ENCODE peak calls at places on chromosomes 13 and 19, in seven cellular contexts. E is H9, C is gastrocnemius medialis, G is mucosa of descending colon, M is GM20000, V is A549, N is cardiac muscle cell. X is an unnamed sample.

GRCh38 chr19:1264801-1265610 is 4.1 kb upstream of the CIRBP start:
- DNase-seq in E (peak; percentile 91), C (peak; percentile 77), G (peak; percentile 78), M (no peak), V (peak; percentile 59), N (peak; percentile 64), X (peak; percentile 63)

GRCh38 chr13:98489446-98490194 is 87.3 kb downstream of the STK24 start:
- DNase-seq in E (no peak), C (no peak), G (no peak), M (no peak), V (no peak), N (no peak), X (no peak)

GRCh38 chr19:37899453-37899852 is 6.9 kb downstream of the WDR87 start:
- DNase-seq in E (no peak), C (no peak), G (no peak), M (no peak), V (no peak), N (no peak), X (no peak)

GRCh38 chr19:46813570-46814358 is 25.4 kb upstream of the SLC1A5 start:
- DNase-seq in E (no peak), C (peak; percentile 33), G (peak; percentile 75), M (no peak), V (peak; percentile 47), N (no peak), X (no peak)

GRCh38 chr13:38590796-38591507 is 95.9 kb upstream of the FREM2 start:
- DNase-seq in E (no peak), C (no peak), G (no peak), M (no peak), V (no peak), N (peak; percentile 35), X (no peak)

GRCh38 chr13:30755678-30756077 is 20.3 kb downstream of the ALOX5AP start:
- DNase-seq in E (no peak), C (no peak), G (no peak), M (no peak), V (no peak), N (no peak), X (no peak)

GRCh38 chr13:51584731-51585191 is 499 bp downstream of the WDFY2 start:
- DNase-seq in E (peak; percentile 76), C (no peak), G (peak; percentile 76), M (peak; percentile 70), V (peak; percentile 17), N (peak; percentile 66), X (peak; percentile 66)

GRCh38 chr13:25575562-25575961 is 203.8 kb downstream of the ATP8A2 start:
- DNase-seq in E (no peak), C (no peak), G (no peak), M (no peak), V (no peak), N (no peak), X (no peak)

GRCh38 chr19:15015946-15016542 is 33.2 kb upstream of the CASP14 start:
- DNase-seq in E (peak; percentile 51), C (no peak), G (no peak), M (peak; percentile 53), V (no peak), N (peak; percentile 43), X (no peak)

GRCh38 chr13:36275190-36276002 is 22.2 kb downstream of the CCDC169 start:
- DNase-seq in E (no peak), C (no peak), G (no peak), M (no peak), V (peak; percentile 3), N (peak; percentile 71), X (peak; percentile 22)

GRCh38 chr19:46373573-46374359 is 26.9 kb downstream of the PPP5C start:
- DNase-seq in E (peak; percentile 89), C (peak; percentile 61), G (peak; percentile 96), M (no peak), V (peak; percentile 88), N (no peak), X (no peak)

GRCh38 chr13:81639984-81640582 is 1299.2 kb upstream of the SPRY2 start:
- DNase-seq in E (no peak), C (no peak), G (no peak), M (no peak), V (no peak), N (no peak), X (no peak)

GRCh38 chr19:33796164-33797100 is at the start of gene KCTD15:
- DNase-seq in E (peak; percentile 47), C (no peak), G (peak; percentile 72), M (no peak), V (no peak), N (peak; percentile 74), X (no peak)

GRCh38 chr13:35554972-35555623 is 78.6 kb upstream of the MAB21L1 start:
- DNase-seq in E (no peak), C (no peak), G (no peak), M (no peak), V (no peak), N (no peak), X (no peak)

GRCh38 chr19:34254552-34255432 is at the start of gene GARRE1:
- DNase-seq in E (peak; percentile 41), C (no peak), G (peak; percentile 64), M (peak; percentile 95), V (peak; percentile 96), N (peak; percentile 70), X (peak; percentile 79)

GRCh38 chr13:48818495-48818961 is 157.2 kb upstream of the FNDC3A start:
- DNase-seq in E (no peak), C (no peak), G (no peak), M (no peak), V (no peak), N (no peak), X (no peak)

GRCh38 chr19:732325-733069 is 18.4 kb upstream of the MISP start:
- DNase-seq in E (no peak), C (no peak), G (no peak), M (no peak), V (no peak), N (no peak), X (no peak)

GRCh38 chr13:102510072-102510471 is 86.7 kb upstream of the TPP2 start:
- DNase-seq in E (no peak), C (no peak), G (no peak), M (no peak), V (no peak), N (no peak), X (no peak)

GRCh38 chr19:1725100-1726064 is 27.9 kb upstream of the ONECUT3 start:
- DNase-seq in E (peak; percentile 88), C (no peak), G (peak; percentile 49), M (peak; percentile 95), V (peak; percentile 85), N (peak; percentile 83), X (peak; percentile 89)

GRCh38 chr13:97295279-97296182 is 73.4 kb downstream of the MBNL2 start:
- DNase-seq in E (no peak), C (no peak), G (no peak), M (no peak), V (peak; percentile 29), N (no peak), X (no peak)

DNA sequence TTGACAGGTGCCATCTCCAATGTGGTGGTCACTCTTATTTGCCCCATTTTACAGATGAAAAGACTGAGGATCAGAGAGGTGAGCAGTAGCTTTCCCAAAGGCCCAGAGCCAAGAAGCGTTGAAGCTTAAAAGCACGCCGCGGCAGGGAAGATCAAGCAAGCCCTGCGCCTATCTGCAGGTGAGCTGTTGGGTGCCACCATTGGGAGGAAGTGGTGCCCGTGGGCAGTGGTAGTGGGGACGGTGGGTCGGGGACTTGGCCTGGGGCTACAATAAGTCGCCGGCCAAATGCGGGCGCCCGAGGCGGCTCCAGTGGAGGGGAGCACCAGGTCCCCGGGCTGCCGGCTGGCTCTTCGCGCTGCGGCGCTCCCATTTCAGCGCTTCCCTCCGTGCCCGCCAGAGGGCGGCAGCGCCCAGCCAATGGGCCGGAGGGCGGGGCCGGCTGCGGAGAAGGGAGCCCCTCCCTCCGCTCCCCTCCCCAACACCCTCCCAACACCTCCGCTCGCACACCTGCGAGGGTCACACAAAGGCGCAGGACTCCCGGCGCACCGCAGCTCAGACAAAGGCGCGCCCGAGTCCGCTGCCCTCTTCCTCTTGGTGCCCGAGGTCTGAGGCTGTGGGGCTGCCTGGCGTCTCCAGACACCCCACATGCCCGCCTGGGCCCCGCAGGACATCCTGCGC is 744 bp upstream of the POU2F2 start:
- DNase-seq in E (peak; percentile 90), C (peak; percentile 22), G (peak; percentile 89), M (peak; percentile 89), V (peak; percentile 95), N (peak; percentile 70), X (peak; percentile 92)
- TF ChIP-seq CTCF in E (peak; percentile 99), C (peak; percentile 93), G (peak; percentile 91), M (peak; percentile 93), V (peak; percentile 100), N (peak; percentile 86), X (peak; percentile 97)

DNA sequence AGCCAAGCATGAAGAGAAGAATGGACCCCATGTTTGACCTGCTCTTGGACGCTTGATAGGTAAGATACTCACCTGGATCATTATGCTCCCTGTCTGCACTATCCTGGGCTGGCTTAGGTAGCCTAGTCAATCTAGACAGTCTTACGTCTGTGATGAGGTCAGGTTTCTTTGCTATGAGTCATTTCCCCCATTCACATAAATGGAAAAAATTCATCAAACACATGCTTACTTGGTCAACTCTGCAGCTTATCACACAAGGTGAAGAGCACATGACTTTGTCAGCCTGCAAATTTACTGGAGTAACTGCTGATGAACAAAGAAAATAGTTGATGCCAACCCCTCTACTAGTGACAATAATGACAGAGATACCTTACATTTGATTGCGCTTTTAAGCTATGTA is 170.0 kb downstream of the NUFIP1 start:
- DNase-seq in E (no peak), C (no peak), G (no peak), M (no peak), V (peak; percentile 58), N (no peak), X (peak; percentile 41)
- TF ChIP-seq CTCF in E (no peak), C (no peak), G (no peak), M (no peak), V (no peak), N (no peak), X (no peak)

DNA sequence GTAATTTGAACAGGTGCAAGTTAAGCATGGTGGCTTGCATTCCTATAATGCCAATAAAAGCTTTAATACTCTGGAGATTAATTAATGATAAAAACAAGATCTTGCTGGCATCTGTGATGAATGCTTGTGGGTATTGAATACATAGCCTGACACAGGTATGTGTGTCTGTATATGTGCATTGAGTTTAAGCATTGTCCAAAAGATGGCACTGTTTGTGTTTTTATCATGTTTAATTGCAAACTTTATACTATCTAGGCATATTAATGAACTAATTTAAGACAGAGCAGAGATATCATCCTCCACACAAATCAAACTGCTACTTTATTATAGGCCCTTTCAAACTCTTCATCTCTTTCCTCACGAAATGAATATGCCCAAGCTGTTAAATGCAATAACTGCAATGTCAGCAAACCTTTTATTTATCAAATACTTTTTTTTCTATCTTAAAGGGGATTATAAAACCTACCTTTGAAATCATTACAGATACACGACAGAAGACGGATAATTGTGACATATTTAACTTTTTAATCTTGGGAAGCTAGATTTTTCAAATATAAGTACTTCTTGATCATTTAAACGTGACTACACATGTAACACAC is 86.5 kb downstream of the TNFSF11 start:
- DNase-seq in E (no peak), C (no peak), G (no peak), M (no peak), V (no peak), N (no peak), X (no peak)
- TF ChIP-seq CTCF in E (no peak), C (no peak), G (no peak), M (no peak), V (peak; percentile 47), N (peak; percentile 34), X (no peak)

DNA sequence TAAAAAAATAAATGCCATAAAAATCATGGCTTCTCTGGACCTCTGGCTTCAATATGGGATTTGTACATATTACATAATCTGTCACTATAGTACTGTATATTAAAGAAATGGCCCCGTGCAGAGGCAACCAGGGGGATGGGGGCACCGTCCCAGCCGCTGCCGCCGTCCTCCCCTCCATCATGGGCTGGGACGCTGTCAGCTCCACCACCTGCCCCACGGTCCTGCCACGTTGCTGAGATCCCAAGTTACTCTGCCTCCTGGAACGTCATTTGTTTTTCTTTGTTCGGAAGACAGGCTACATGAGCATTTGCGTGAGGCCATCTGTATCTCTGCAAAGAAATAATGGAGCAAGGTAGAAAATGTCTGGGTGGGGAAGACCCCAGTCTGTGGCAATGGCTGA is 313.4 kb downstream of the ZNF536 start:
- DNase-seq in E (no peak), C (no peak), G (no peak), M (no peak), V (no peak), N (no peak), X (no peak)
- TF ChIP-seq CTCF in E (no peak), C (no peak), G (no peak), M (no peak), V (no peak), N (no peak), X (no peak)

X was measured in GM13976.